ENCODE peak calls at places on chromosomes 5 and 9, in nine cellular contexts. K is RWPE1; Q is stimulated activated CD4-positive, alpha-beta T cell treated with anti-CD3 and anti-CD28 coated beads, Interleukin-1b, Interleukin-23, amount 100 ng/mL, for 1 hour; Y is D341Med; P is T-helper 1 cell; T is fibroblast of lung; E is AG04450; X is frontal cortex; N is COR-L47. M is an unnamed sample.

GRCh38 chr9:130972277-130972956 is 33.4 kb upstream of the FIBCD1 start:
- DNase-seq in K (no peak), Q (no peak), Y (no peak), P (no peak), T (no peak), E (no peak), X (no peak), N (no peak), M (no peak)

GRCh38 chr5:103021310-103021709 is 98.6 kb downstream of the GIN1 start:
- DNase-seq in K (no peak), Q (no peak), Y (no peak), P (no peak), T (peak), E (no peak), X (no peak), N (no peak), M (no peak)

GRCh38 chr5:175032741-175033151 is 308.4 kb downstream of the MSX2 start:
- DNase-seq in K (no peak), Q (no peak), Y (no peak), P (no peak), T (no peak), E (no peak), X (no peak), N (no peak), M (no peak)

GRCh38 chr9:2613730-2614271 is 7.8 kb upstream of the VLDLR start:
- DNase-seq in K (no peak), Q (no peak), Y (no peak), P (no peak), T (no peak), E (no peak), X (no peak), N (peak), M (no peak)

GRCh38 chr5:74640450-74641013 is at the start of gene ENC1:
- DNase-seq in K (peak), Q (peak), Y (peak), P (peak), T (peak), E (peak), X (peak), N (peak), M (peak)

GRCh38 chr9:2297771-2298170 is 282.6 kb downstream of the SMARCA2 start:
- DNase-seq in K (no peak), Q (no peak), Y (no peak), P (no peak), T (no peak), E (no peak), X (no peak), N (no peak), M (no peak)

GRCh38 chr5:151758141-151758429 is 346 bp downstream of the ATOX1 start:
- DNase-seq in K (no peak), Q (no peak), Y (no peak), P (no peak), T (no peak), E (no peak), X (no peak), N (no peak), M (no peak)

GRCh38 chr5:171336486-171337206 is 27.6 kb downstream of the TLX3 start:
- DNase-seq in K (peak), Q (no peak), Y (peak), P (no peak), T (peak), E (peak), X (no peak), N (peak), M (no peak)

GRCh38 chr9:109478204-109478563 is 19.9 kb downstream of the PTPN3 start:
- DNase-seq in K (no peak), Q (no peak), Y (no peak), P (no peak), T (no peak), E (no peak), X (no peak), N (no peak), M (no peak)

GRCh38 chr9:87859786-87860185 is 22.9 kb upstream of the SPATA31E1 start:
- DNase-seq in K (no peak), Q (no peak), Y (no peak), P (no peak), T (no peak), E (no peak), X (no peak), N (no peak), M (no peak)

GRCh38 chr9:132639322-132639721 is 30.5 kb downstream of the DDX31 start:
- DNase-seq in K (no peak), Q (no peak), Y (no peak), P (no peak), T (no peak), E (no peak), X (no peak), N (no peak), M (no peak)

M was measured in activated effector memory CD4-positive, alpha-beta T cell treated with Interleukin-2 at 50 U/mL for 16 hours.